ENCODE peak calls at places on chromosomes 6 and 20, in five cellular contexts. One of them, this sample, is unnamed.

GRCh38 chr6:140586426-140587061 is 1212.1 kb upstream of the CITED2 start:
- DNase-seq in GM06990: peak
- DNase-seq in NAMALWA: no peak
- DNase-seq in lung microvascular endothelial cell: no peak
- DNase-seq in NCI-H2171: no peak
- DNase-seq in this sample: no peak

GRCh38 chr6:22612241-22612640 is 42.9 kb downstream of the HDGFL1 start:
- DNase-seq in GM06990: no peak
- DNase-seq in NAMALWA: no peak
- DNase-seq in lung microvascular endothelial cell: no peak
- DNase-seq in NCI-H2171: no peak
- DNase-seq in this sample: no peak

GRCh38 chr20:50149481-50150254 is 3.9 kb downstream of the PEDS1 start:
- DNase-seq in GM06990: no peak
- DNase-seq in NAMALWA: no peak
- DNase-seq in lung microvascular endothelial cell: no peak
- DNase-seq in NCI-H2171: no peak
- DNase-seq in this sample: no peak

GRCh38 chr6:28725890-28726348 is 197.9 kb downstream of the TRIM27 start:
- DNase-seq in GM06990: no peak
- DNase-seq in NAMALWA: no peak
- DNase-seq in lung microvascular endothelial cell: no peak
- DNase-seq in NCI-H2171: no peak
- DNase-seq in this sample: no peak

GRCh38 chr20:58626076-58626475 is 25.0 kb upstream of the STX16 start:
- DNase-seq in GM06990: no peak
- DNase-seq in NAMALWA: no peak
- DNase-seq in lung microvascular endothelial cell: no peak
- DNase-seq in NCI-H2171: no peak
- DNase-seq in this sample: no peak

GRCh38 chr20:47351643-47352331 is 4.7 kb downstream of the ZMYND8 start:
- DNase-seq in GM06990: no peak
- DNase-seq in NAMALWA: peak
- DNase-seq in lung microvascular endothelial cell: no peak
- DNase-seq in NCI-H2171: no peak
- DNase-seq in this sample: no peak

GRCh38 chr6:3233321-3233720 is 5.9 kb upstream of the TUBB2B start:
- DNase-seq in GM06990: no peak
- DNase-seq in NAMALWA: no peak
- DNase-seq in lung microvascular endothelial cell: no peak
- DNase-seq in NCI-H2171: no peak
- DNase-seq in this sample: no peak

GRCh38 chr20:59749293-59749680 is 144.9 kb downstream of the PHACTR3 start:
- DNase-seq in GM06990: no peak
- DNase-seq in NAMALWA: no peak
- DNase-seq in lung microvascular endothelial cell: no peak
- DNase-seq in NCI-H2171: no peak
- DNase-seq in this sample: peak

GRCh38 chr6:155187096-155187495 is 76.7 kb upstream of the CLDN20 start:
- DNase-seq in GM06990: no peak
- DNase-seq in NAMALWA: no peak
- DNase-seq in lung microvascular endothelial cell: no peak
- DNase-seq in NCI-H2171: no peak
- DNase-seq in this sample: no peak

GRCh38 chr6:41878246-41878645 is 16.9 kb downstream of the USP49 start:
- DNase-seq in GM06990: no peak
- DNase-seq in NAMALWA: no peak
- DNase-seq in lung microvascular endothelial cell: no peak
- DNase-seq in NCI-H2171: no peak
- DNase-seq in this sample: peak

GRCh38 chr20:1813101-1813529 is 82.1 kb upstream of the SIRPA start:
- DNase-seq in GM06990: no peak
- DNase-seq in NAMALWA: no peak
- DNase-seq in lung microvascular endothelial cell: peak
- DNase-seq in NCI-H2171: no peak
- DNase-seq in this sample: peak

GRCh38 chr6:16295060-16295459 is 56.7 kb downstream of the GMPR start:
- DNase-seq in GM06990: no peak
- DNase-seq in NAMALWA: no peak
- DNase-seq in lung microvascular endothelial cell: no peak
- DNase-seq in NCI-H2171: no peak
- DNase-seq in this sample: no peak

GRCh38 chr20:2421247-2421646 is 40.5 kb downstream of the TGM6 start:
- DNase-seq in GM06990: no peak
- DNase-seq in NAMALWA: no peak
- DNase-seq in lung microvascular endothelial cell: peak
- DNase-seq in NCI-H2171: peak
- DNase-seq in this sample: no peak

GRCh38 chr20:53274807-53275206 is 302.6 kb downstream of the TSHZ2 start:
- DNase-seq in GM06990: no peak
- DNase-seq in NAMALWA: no peak
- DNase-seq in lung microvascular endothelial cell: no peak
- DNase-seq in NCI-H2171: no peak
- DNase-seq in this sample: no peak

GRCh38 chr6:168145747-168146596 is 67.0 kb upstream of the FRMD1 start:
- DNase-seq in GM06990: no peak
- DNase-seq in NAMALWA: no peak
- DNase-seq in lung microvascular endothelial cell: no peak
- DNase-seq in NCI-H2171: no peak
- DNase-seq in this sample: no peak

GRCh38 chr6:12992770-12993169 is 276.2 kb downstream of the PHACTR1 start:
- DNase-seq in GM06990: no peak
- DNase-seq in NAMALWA: no peak
- DNase-seq in lung microvascular endothelial cell: no peak
- DNase-seq in NCI-H2171: no peak
- DNase-seq in this sample: no peak

GRCh38 chr6:105797313-105797970 is 288.7 kb upstream of the PRDM1 start:
- DNase-seq in GM06990: no peak
- DNase-seq in NAMALWA: no peak
- DNase-seq in lung microvascular endothelial cell: no peak
- DNase-seq in NCI-H2171: no peak
- DNase-seq in this sample: no peak

GRCh38 chr6:128515550-128516513 is 4.6 kb downstream of the PTPRK start:
- DNase-seq in GM06990: no peak
- DNase-seq in NAMALWA: no peak
- DNase-seq in lung microvascular endothelial cell: peak
- DNase-seq in NCI-H2171: no peak
- DNase-seq in this sample: no peak

GRCh38 chr20:62042025-62042820 is 23.5 kb downstream of the TAF4 start:
- DNase-seq in GM06990: no peak
- DNase-seq in NAMALWA: no peak
- DNase-seq in lung microvascular endothelial cell: no peak
- DNase-seq in NCI-H2171: no peak
- DNase-seq in this sample: no peak

GRCh38 chr20:31801511-31801910 is 17.6 kb upstream of the MYLK2 start:
- DNase-seq in GM06990: no peak
- DNase-seq in NAMALWA: no peak
- DNase-seq in lung microvascular endothelial cell: no peak
- DNase-seq in NCI-H2171: no peak
- DNase-seq in this sample: no peak

GRCh38 chr6:110485461-110485860 is 9.0 kb upstream of the SLC22A16 start:
- DNase-seq in GM06990: no peak
- DNase-seq in NAMALWA: no peak
- DNase-seq in lung microvascular endothelial cell: no peak
- DNase-seq in NCI-H2171: no peak
- DNase-seq in this sample: no peak

GRCh38 chr6:106739387-106739786 is 110.0 kb downstream of the QRSL1 start:
- DNase-seq in GM06990: no peak
- DNase-seq in NAMALWA: no peak
- DNase-seq in lung microvascular endothelial cell: no peak
- DNase-seq in NCI-H2171: no peak
- DNase-seq in this sample: no peak

GRCh38 chr20:11740975-11741374 is 176.7 kb upstream of the BTBD3 start:
- DNase-seq in GM06990: no peak
- DNase-seq in NAMALWA: no peak
- DNase-seq in lung microvascular endothelial cell: no peak
- DNase-seq in NCI-H2171: no peak
- DNase-seq in this sample: no peak

GRCh38 chr20:63942250-63943006 is 13.8 kb downstream of the UCKL1 start:
- DNase-seq in GM06990: peak
- DNase-seq in NAMALWA: peak
- DNase-seq in lung microvascular endothelial cell: peak
- DNase-seq in NCI-H2171: peak
- DNase-seq in this sample: no peak

GRCh38 chr6:5989141-5989723 is 17.5 kb downstream of the NRN1 start:
- DNase-seq in GM06990: no peak
- DNase-seq in NAMALWA: no peak
- DNase-seq in lung microvascular endothelial cell: no peak
- DNase-seq in NCI-H2171: no peak
- DNase-seq in this sample: peak

GRCh38 chr6:105677671-105678475 is 275.0 kb upstream of the PREP start:
- DNase-seq in GM06990: no peak
- DNase-seq in NAMALWA: no peak
- DNase-seq in lung microvascular endothelial cell: no peak
- DNase-seq in NCI-H2171: no peak
- DNase-seq in this sample: peak

GRCh38 chr20:50844430-50845100 is 49.7 kb downstream of the BCAS4 start:
- DNase-seq in GM06990: peak
- DNase-seq in NAMALWA: no peak
- DNase-seq in lung microvascular endothelial cell: peak
- DNase-seq in NCI-H2171: no peak
- DNase-seq in this sample: no peak

GRCh38 chr6:3063733-3064700 is 4.3 kb upstream of the RIPK1 start:
- DNase-seq in GM06990: peak
- DNase-seq in NAMALWA: no peak
- DNase-seq in lung microvascular endothelial cell: peak
- DNase-seq in NCI-H2171: peak
- DNase-seq in this sample: peak

GRCh38 chr6:77839292-77839691 is 186.5 kb downstream of the MEI4 start:
- DNase-seq in GM06990: no peak
- DNase-seq in NAMALWA: no peak
- DNase-seq in lung microvascular endothelial cell: no peak
- DNase-seq in NCI-H2171: no peak
- DNase-seq in this sample: no peak

GRCh38 chr20:17621229-17621968 is 51.5 kb downstream of the DSTN start:
- DNase-seq in GM06990: no peak
- DNase-seq in NAMALWA: no peak
- DNase-seq in lung microvascular endothelial cell: no peak
- DNase-seq in NCI-H2171: no peak
- DNase-seq in this sample: no peak

GRCh38 chr6:125477141-125477540 is 175.4 kb upstream of the HDDC2 start:
- DNase-seq in GM06990: no peak
- DNase-seq in NAMALWA: no peak
- DNase-seq in lung microvascular endothelial cell: no peak
- DNase-seq in NCI-H2171: no peak
- DNase-seq in this sample: no peak